ENCODE peak calls at places on chromosomes 11 and 22, in nine cellular contexts. F is choroid plexus epithelial cell; B is progenitor cell of endocrine pancreas; G is astrocyte of the cerebellum; Y is CD8-positive, alpha-beta T cell; C is testis; R is psoas muscle; V is nephron progenitor cell; N is tibial artery. L is an unnamed sample.

GRCh38 chr11:48116843-48117242 is 99.8 kb upstream of the OR4B1 start:
- DNase-seq in N (no peak), Y (no peak), V (no peak), B (no peak), R (no peak), G (no peak), C (no peak), F (peak), L (no peak)

GRCh38 chr11:88324562-88325345 is 12.8 kb downstream of the CTSC start:
- DNase-seq in F (no peak), B (no peak), V (no peak), Y (no peak), N (no peak), R (no peak), G (no peak), C (no peak), L (no peak)

GRCh38 chr22:37431366-37431765 is 4.1 kb upstream of the ELFN2 start:
- DNase-seq in Y (no peak), V (no peak), C (no peak), G (no peak), N (no peak), B (no peak), R (no peak), F (no peak), L (no peak)

GRCh38 chr11:92897487-92897886 is 72.0 kb upstream of the MTNR1B start:
- DNase-seq in B (no peak), R (no peak), N (no peak), G (no peak), Y (no peak), C (no peak), V (no peak), F (no peak), L (no peak)

GRCh38 chr22:26474687-26475086 is 8.9 kb downstream of the HPS4 start:
- DNase-seq in C (no peak), F (peak), V (no peak), N (no peak), B (no peak), Y (no peak), G (no peak), R (no peak), L (no peak)

GRCh38 chr11:69351460-69351859 is 57.5 kb downstream of the MYEOV start:
- DNase-seq in C (no peak), G (peak), R (no peak), Y (no peak), V (no peak), F (peak), N (no peak), B (no peak), L (no peak)

GRCh38 chr11:58573451-58574104 is 2.1 kb downstream of the LPXN start:
- DNase-seq in R (peak), G (peak), B (no peak), F (peak), N (peak), V (no peak), Y (peak), C (no peak), L (peak)

GRCh38 chr22:27391092-27391770 is 410.3 kb downstream of the MN1 start:
- DNase-seq in B (no peak), R (no peak), V (peak), G (no peak), C (peak), F (peak), Y (no peak), N (peak), L (peak)

GRCh38 chr11:75325713-75326438 is 25.6 kb downstream of the ARRB1 start:
- DNase-seq in F (peak), B (no peak), N (peak), C (no peak), V (no peak), Y (peak), R (peak), G (peak), L (no peak)

GRCh38 chr11:36375348-36376314 is 79.5 kb downstream of the PRR5L start:
- DNase-seq in R (no peak), N (no peak), C (no peak), V (peak), G (no peak), Y (no peak), B (no peak), F (peak), L (no peak)

GRCh38 chr11:59560290-59560701 is 49.0 kb downstream of the OR4D9 start:
- DNase-seq in V (peak), N (peak), B (peak), G (peak), R (peak), Y (peak), C (peak), F (peak), L (peak)

GRCh38 chr11:78742430-78742829 is 167.8 kb upstream of the NARS2 start:
- DNase-seq in Y (no peak), R (peak), F (no peak), V (no peak), N (no peak), B (no peak), G (peak), C (no peak), L (peak)

GRCh38 chr11:79902493-79902892 is 461.7 kb upstream of the TENM4 start:
- DNase-seq in N (no peak), B (no peak), Y (no peak), V (no peak), R (no peak), F (peak), C (no peak), G (no peak), L (no peak)

GRCh38 chr22:31080164-31080847 is 812 bp upstream of the SMTN start:
- DNase-seq in V (no peak), F (no peak), R (no peak), Y (no peak), G (no peak), N (no peak), B (no peak), C (no peak), L (no peak)

GRCh38 chr11:94721565-94722292 is 46.4 kb upstream of the AMOTL1 start:
- DNase-seq in F (no peak), V (no peak), R (no peak), B (no peak), G (no peak), N (no peak), C (no peak), Y (no peak), L (no peak)

GRCh38 chr11:119258180-119258579 is 52.0 kb downstream of the CBL start:
- DNase-seq in Y (peak), F (no peak), C (no peak), V (no peak), R (no peak), G (no peak), B (no peak), N (no peak), L (no peak)

GRCh38 chr11:15532432-15532831 is 417.7 kb downstream of the INSC start:
- DNase-seq in R (no peak), C (no peak), B (no peak), Y (no peak), G (no peak), V (no peak), N (no peak), F (no peak), L (no peak)

GRCh38 chr22:45543243-45543642 is 40.6 kb downstream of the FBLN1 start:
- DNase-seq in F (no peak), B (no peak), C (no peak), V (no peak), N (no peak), Y (no peak), R (no peak), G (no peak), L (no peak)

GRCh38 chr22:41369089-41369745 is 12.5 kb upstream of the TEF start:
- DNase-seq in N (no peak), G (no peak), C (no peak), F (no peak), R (peak), Y (no peak), V (no peak), B (no peak), L (no peak)

GRCh38 chr11:121082670-121083069 is 18.4 kb upstream of the TECTA start:
- DNase-seq in B (peak), C (no peak), F (peak), Y (no peak), V (peak), N (no peak), G (no peak), R (no peak), L (no peak)

GRCh38 chr11:115760528-115760837 is 256.3 kb upstream of the CADM1 start:
- DNase-seq in Y (no peak), B (no peak), C (peak), N (no peak), G (no peak), R (no peak), F (no peak), V (peak), L (no peak)

GRCh38 chr22:27593378-27593777 is 208.2 kb downstream of the MN1 start:
- DNase-seq in R (no peak), Y (no peak), V (no peak), G (no peak), C (no peak), N (no peak), F (no peak), B (no peak), L (no peak)

GRCh38 chr22:17896552-17896951 is 122.3 kb upstream of the BID start:
- DNase-seq in F (peak), B (peak), Y (no peak), V (peak), R (peak), G (no peak), C (peak), N (no peak), L (no peak)
- TF ChIP-seq CTCF in F (peak), B (peak), Y (no peak), V (peak), R (peak), G (peak), C (peak), N (no peak), L (no peak)

GRCh38 chr11:43925932-43926505 is 16.4 kb upstream of the C11orf96 start:
- DNase-seq in G (no peak), B (no peak), N (no peak), R (peak), F (no peak), V (no peak), Y (no peak), C (no peak), L (no peak)

GRCh38 chr11:43922974-43923326 is 19.5 kb upstream of the C11orf96 start:
- DNase-seq in N (no peak), B (no peak), F (no peak), Y (no peak), R (no peak), C (no peak), G (no peak), V (no peak), L (no peak)

GRCh38 chr11:43923327-43924111 is 18.9 kb upstream of the C11orf96 start:
- DNase-seq in Y (no peak), F (peak), G (no peak), V (peak), N (peak), C (peak), R (peak), B (no peak), L (peak)

GRCh38 chr11:43925063-43925931 is 17.1 kb upstream of the C11orf96 start:
- DNase-seq in V (no peak), N (no peak), Y (no peak), G (no peak), F (peak), B (no peak), R (no peak), C (no peak), L (no peak)

GRCh38 chr11:43924112-43924855 is 18.2 kb upstream of the C11orf96 start:
- DNase-seq in Y (no peak), C (no peak), R (peak), G (no peak), N (no peak), V (no peak), F (no peak), B (no peak), L (no peak)
- TF ChIP-seq CTCF in Y (no peak), C (no peak), R (peak), G (peak), N (no peak), V (no peak), F (peak), B (no peak), L (no peak)

DNA sequence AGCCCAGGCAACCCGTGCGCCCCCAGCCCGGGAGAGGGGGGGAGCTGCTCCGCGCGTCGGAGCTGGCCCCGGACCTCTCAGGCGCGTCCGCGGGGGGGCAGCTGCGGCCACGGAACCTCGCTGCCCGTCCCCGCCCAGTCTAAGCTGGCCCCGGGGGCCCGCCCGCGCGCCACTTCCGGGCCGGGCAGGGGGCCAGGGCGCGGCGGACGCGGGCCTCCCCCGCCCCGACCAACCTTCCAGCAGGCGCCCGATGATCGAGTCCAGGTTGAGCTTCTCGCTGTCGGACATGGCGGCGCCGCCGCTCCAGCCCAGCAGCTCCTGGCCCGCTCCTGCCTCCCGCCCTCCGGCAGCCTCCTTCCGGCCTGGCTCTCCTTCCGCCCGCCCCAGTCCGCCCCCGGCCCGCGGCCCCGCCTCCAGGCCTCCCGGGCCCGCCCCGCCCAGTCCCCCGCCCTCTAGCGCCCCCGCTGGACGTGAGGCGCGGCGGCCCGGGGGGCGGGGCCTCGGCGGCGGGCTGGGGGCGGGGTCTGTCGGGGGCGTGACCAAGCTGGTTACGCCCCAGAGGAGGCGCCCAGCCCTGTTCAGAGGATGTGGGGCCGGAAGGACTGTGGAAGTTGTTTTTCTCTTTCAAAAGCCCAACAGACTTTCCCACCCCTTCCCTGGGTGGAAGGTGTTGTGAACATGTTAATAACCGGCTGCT is at the start of gene PPP1CA:
- DNase-seq in B (peak), V (peak), G (peak), Y (peak), F (peak), N (peak), C (peak), R (peak), L (peak)
- TF ChIP-seq CTCF in B (peak), V (peak), G (no peak), Y (peak), F (peak), N (peak), C (peak), R (peak), L (no peak)

DNA sequence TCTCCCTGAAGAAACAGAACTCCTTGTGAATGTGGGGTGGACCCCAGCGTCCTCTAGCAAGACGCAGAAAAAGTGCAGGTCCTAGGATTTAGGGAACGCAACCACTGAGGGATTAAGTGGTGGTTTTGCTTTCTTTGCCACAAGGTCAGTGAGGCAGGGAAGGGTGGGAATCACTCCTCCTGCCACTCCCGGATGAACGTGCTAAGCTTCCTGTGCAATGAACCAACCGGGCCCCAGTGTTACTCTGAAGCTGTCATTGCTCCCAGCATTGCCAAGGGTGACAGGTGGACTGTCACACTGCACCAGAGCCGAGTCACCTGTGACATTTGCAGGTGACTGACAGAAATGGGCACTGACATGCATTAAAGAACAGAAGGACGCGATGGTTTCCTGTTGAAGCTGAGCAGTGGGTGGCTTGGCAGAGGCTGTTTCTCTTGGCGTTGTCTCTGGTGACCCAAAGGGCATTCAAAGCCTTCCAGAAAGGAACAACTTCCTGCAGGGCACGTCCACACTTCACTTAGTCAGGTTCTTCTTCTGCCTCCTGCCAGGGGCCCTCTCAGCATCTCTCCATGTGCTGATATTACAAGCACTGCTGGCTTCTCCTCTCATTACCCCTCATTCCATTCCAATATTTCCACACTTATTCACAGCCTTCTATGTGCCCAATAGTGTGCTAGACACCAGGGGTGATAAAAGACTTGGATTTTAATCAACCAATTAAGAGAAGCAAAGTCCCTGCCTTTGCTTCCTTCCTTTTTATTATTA is 9.7 kb downstream of the KIRREL3 start:
- DNase-seq in N (no peak), B (no peak), G (no peak), Y (no peak), V (no peak), F (no peak), R (no peak), C (no peak), L (no peak)
- TF ChIP-seq CTCF in N (no peak), B (no peak), G (no peak), Y (peak), V (peak), F (no peak), R (no peak), C (no peak), L (no peak)

GRCh38 chr11:107076832-107077231 is 58.6 kb upstream of the GUCY1A2 start:
- DNase-seq in Y (no peak), C (no peak), F (peak), B (no peak), N (no peak), G (no peak), V (no peak), R (no peak), L (no peak)

DNA sequence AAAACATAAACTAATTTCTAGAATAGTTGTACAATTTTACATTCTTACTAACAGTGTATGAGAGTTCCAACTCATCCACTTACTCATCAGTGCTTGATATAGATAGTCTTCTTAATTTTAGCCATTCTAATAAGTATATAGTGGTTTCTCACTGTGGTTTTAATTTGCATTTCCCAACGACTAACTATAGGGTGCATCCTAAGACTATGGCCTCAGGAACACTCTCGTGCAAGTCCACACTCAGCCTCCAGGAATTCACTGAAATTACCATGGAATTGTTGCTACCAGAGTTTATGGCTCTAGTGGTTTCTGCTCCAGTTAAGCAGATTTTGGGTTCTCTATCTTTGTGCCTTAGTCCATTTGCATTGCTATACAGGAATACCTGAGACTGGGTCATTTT is 60.1 kb upstream of the GUCY1A2 start:
- DNase-seq in B (no peak), C (no peak), G (no peak), V (no peak), F (no peak), Y (no peak), R (no peak), N (no peak), L (no peak)
- TF ChIP-seq CTCF in B (no peak), C (no peak), G (no peak), V (no peak), F (no peak), Y (no peak), R (no peak), N (no peak), L (no peak)

GRCh38 chr11:3969200-3969599 is 113.7 kb downstream of the STIM1 start:
- DNase-seq in R (no peak), B (no peak), F (no peak), C (no peak), N (no peak), V (no peak), G (no peak), Y (no peak), L (no peak)

GRCh38 chr11:3969613-3970012 is 114.1 kb downstream of the STIM1 start:
- DNase-seq in C (no peak), N (no peak), B (no peak), Y (no peak), R (no peak), V (no peak), G (no peak), F (peak), L (no peak)

GRCh38 chr11:3972431-3972830 is 117.0 kb downstream of the STIM1 start:
- DNase-seq in F (no peak), V (no peak), B (no peak), G (no peak), Y (no peak), C (no peak), N (no peak), R (no peak), L (no peak)

GRCh38 chr11:3970101-3970500 is 114.6 kb downstream of the STIM1 start:
- DNase-seq in B (no peak), C (peak), F (peak), G (no peak), N (no peak), V (no peak), R (no peak), Y (no peak), L (no peak)

GRCh38 chr11:3971756-3972404 is 116.4 kb downstream of the STIM1 start:
- DNase-seq in B (no peak), R (no peak), Y (no peak), N (no peak), G (no peak), F (peak), V (no peak), C (no peak), L (no peak)
- TF ChIP-seq CTCF in B (no peak), R (no peak), Y (no peak), N (no peak), G (peak), F (peak), V (no peak), C (peak), L (no peak)

DNA sequence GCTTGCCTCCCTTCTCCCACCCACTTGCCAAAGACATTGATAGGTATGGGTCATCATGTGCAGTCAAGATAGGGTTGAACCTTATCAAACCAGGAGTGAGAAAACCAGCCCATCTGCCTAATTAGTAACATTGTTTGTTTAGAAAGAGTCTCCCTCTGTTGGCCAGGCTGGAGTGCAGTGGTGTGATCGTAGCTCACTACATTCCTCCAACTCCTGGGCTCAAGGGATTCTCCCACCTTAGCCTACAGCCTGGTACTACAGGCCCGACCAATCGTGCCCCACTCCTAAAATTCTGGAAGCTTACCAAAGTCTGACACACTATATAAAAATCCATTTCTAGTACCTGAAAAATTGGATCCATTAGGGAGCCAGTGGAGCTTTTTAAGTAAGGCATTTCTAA is 4.5 kb downstream of the C11orf71 start:
- DNase-seq in G (no peak), N (no peak), F (peak), B (no peak), C (no peak), V (no peak), R (no peak), Y (no peak), L (no peak)
- TF ChIP-seq CTCF in G (peak), N (no peak), F (peak), B (peak), C (no peak), V (no peak), R (peak), Y (no peak), L (no peak)

GRCh38 chr11:45213717-45214116 is 67.3 kb downstream of the PRDM11 start:
- DNase-seq in N (no peak), F (no peak), R (peak), V (no peak), G (no peak), Y (no peak), B (no peak), C (no peak), L (no peak)
- TF ChIP-seq CTCF in N (no peak), F (no peak), R (no peak), V (no peak), G (no peak), Y (no peak), B (no peak), C (no peak), L (no peak)

GRCh38 chr22:43228330-43228729 is 41.4 kb upstream of the TTLL12 start:
- DNase-seq in B (no peak), V (peak), C (peak), R (no peak), N (no peak), F (peak), Y (peak), G (no peak), L (no peak)

GRCh38 chr22:43225609-43226008 is 38.7 kb upstream of the TTLL12 start:
- DNase-seq in F (no peak), R (no peak), N (no peak), Y (no peak), G (no peak), C (no peak), B (no peak), V (no peak), L (no peak)

GRCh38 chr22:43227231-43227630 is 40.3 kb upstream of the TTLL12 start:
- DNase-seq in R (no peak), C (no peak), Y (no peak), G (no peak), F (peak), V (peak), N (no peak), B (no peak), L (no peak)

GRCh38 chr22:43228863-43229262 is 41.9 kb upstream of the TTLL12 start:
- DNase-seq in C (no peak), V (no peak), F (no peak), B (no peak), R (no peak), Y (no peak), G (no peak), N (no peak), L (no peak)

GRCh38 chr22:43226368-43226979 is 39.5 kb upstream of the TTLL12 start:
- DNase-seq in V (peak), C (peak), N (no peak), F (peak), Y (no peak), B (no peak), R (no peak), G (no peak), L (no peak)
- TF ChIP-seq CTCF in V (no peak), C (no peak), N (no peak), F (no peak), Y (no peak), B (no peak), R (no peak), G (no peak), L (no peak)

L was measured in lower leg skin.